ENCODE peak calls at places on chromosomes 12 and 14, in four cellular contexts. N, D, H and S are unnamed samples.

GRCh38 chr12:106883421-106883820 is 72.3 kb upstream of the TMEM263 start:
- DNase-seq in N (peak), D (no peak), H (no peak), S (no peak)

GRCh38 chr14:51168220-51168613 is 71.8 kb upstream of the TMX1 start:
- DNase-seq in N (no peak), D (no peak), H (no peak), S (no peak)

GRCh38 chr12:21264232-21264631 is 70.5 kb downstream of the SLCO1A2 start:
- DNase-seq in N (no peak), D (no peak), H (no peak), S (no peak)

GRCh38 chr12:68980476-68981212 is 47.7 kb upstream of the CPM start:
- DNase-seq in N (no peak), D (no peak), H (no peak), S (no peak)

GRCh38 chr12:93060666-93061413 is 131.7 kb upstream of the EEA1 start:
- DNase-seq in N (peak), D (peak), H (no peak), S (no peak)

GRCh38 chr12:2641209-2641608 is 153.6 kb upstream of the FKBP4 start:
- DNase-seq in N (peak), D (no peak), H (no peak), S (no peak)

GRCh38 chr14:106209745-106210144 is 683.4 kb downstream of the TMEM121 start:
- DNase-seq in N (no peak), D (no peak), H (no peak), S (no peak)

GRCh38 chr14:76257842-76258397 is 106.2 kb downstream of the GPATCH2L start:
- DNase-seq in N (no peak), D (no peak), H (no peak), S (no peak)

GRCh38 chr12:27573972-27574371 is 50.0 kb downstream of the PPFIBP1 start:
- DNase-seq in N (peak), D (peak), H (no peak), S (no peak)

GRCh38 chr12:49414364-49414763 is 47.1 kb downstream of the SPATS2 start:
- DNase-seq in N (no peak), D (no peak), H (no peak), S (no peak)

GRCh38 chr14:95361373-95362179 is 41.9 kb upstream of the CLMN start:
- DNase-seq in N (peak), D (no peak), H (peak), S (no peak)

GRCh38 chr12:65122661-65123060 is 1.6 kb upstream of the WIF1 start:
- DNase-seq in N (no peak), D (no peak), H (no peak), S (no peak)

GRCh38 chr12:130872179-130873096 is 572 bp downstream of the RAN start:
- DNase-seq in N (peak), D (peak), H (peak), S (no peak)

GRCh38 chr14:91227183-91227628 is 17.3 kb downstream of the GPR68 start:
- DNase-seq in N (no peak), D (no peak), H (no peak), S (no peak)

GRCh38 chr12:67456281-67456918 is 187.2 kb downstream of the CAND1 start:
- DNase-seq in N (peak), D (no peak), H (no peak), S (no peak)

GRCh38 chr12:60345442-60345841 is 749.6 kb downstream of the SLC16A7 start:
- DNase-seq in N (no peak), D (no peak), H (no peak), S (no peak)

GRCh38 chr14:22847661-22848341 is 11.4 kb downstream of the MMP14 start:
- DNase-seq in N (peak), D (peak), H (no peak), S (no peak)

GRCh38 chr12:132356686-132357622 is 27.6 kb upstream of the GALNT9 start:
- DNase-seq in N (peak), D (peak), H (no peak), S (no peak)

GRCh38 chr14:24269910-24270536 is 1.4 kb downstream of the RABGGTA start:
- DNase-seq in N (no peak), D (no peak), H (no peak), S (no peak)

GRCh38 chr14:35826218-35826951 is at the start of gene BRMS1L:
- DNase-seq in N (peak), D (peak), H (peak), S (peak)
- TF ChIP-seq CTCF in N (no peak), D (no peak), H (no peak), S (no peak)

GRCh38 chr14:104245075-104245474 is 106.7 kb downstream of the KIF26A start:
- DNase-seq in N (no peak), D (peak), H (no peak), S (peak)
- TF ChIP-seq CTCF in N (no peak), D (no peak), H (no peak), S (no peak)

GRCh38 chr12:98743362-98743953 is 98.4 kb downstream of the APAF1 start:
- DNase-seq in N (no peak), D (no peak), H (no peak), S (no peak)
- TF ChIP-seq CTCF in N (peak), D (peak), H (no peak), S (peak)

GRCh38 chr14:46582826-46583225 is 68.8 kb downstream of the RPL10L start:
- DNase-seq in N (no peak), D (no peak), H (no peak), S (no peak)

GRCh38 chr14:46580941-46581671 is 70.5 kb downstream of the RPL10L start:
- DNase-seq in N (peak), D (peak), H (no peak), S (no peak)
- TF ChIP-seq CTCF in N (peak), D (peak), H (peak), S (peak)